ENCODE peak calls at places on chromosomes 12 and 14, in five cellular contexts. I, V, P, K and E are unnamed samples.

GRCh38 chr12:720231-720941 is 32.0 kb upstream of the WNK1 start:
- DNase-seq in I (no peak), V (no peak), P (no peak), K (no peak), E (no peak)

GRCh38 chr12:54749191-54749818 is 101.1 kb upstream of the DCD start:
- DNase-seq in I (peak), V (no peak), P (no peak), K (peak), E (peak)

GRCh38 chr14:105760691-105761344 is 234.4 kb downstream of the TMEM121 start:
- DNase-seq in I (no peak), V (peak), P (no peak), K (no peak), E (no peak)

GRCh38 chr14:104394606-104394910 is 185.0 kb upstream of the C14orf180 start:
- DNase-seq in I (no peak), V (no peak), P (peak), K (peak), E (no peak)

GRCh38 chr12:46722737-46723136 is 103.1 kb downstream of the SLC38A4 start:
- DNase-seq in I (peak), V (no peak), P (no peak), K (no peak), E (peak)

GRCh38 chr12:52585951-52586350 is 12.3 kb upstream of the KRT74 start:
- DNase-seq in I (no peak), V (no peak), P (no peak), K (no peak), E (no peak)

GRCh38 chr12:130076752-130077151 is 85.5 kb upstream of the FZD10 start:
- DNase-seq in I (no peak), V (no peak), P (no peak), K (no peak), E (no peak)

GRCh38 chr14:64493455-64493854 is 10.2 kb downstream of the ZBTB25 start:
- DNase-seq in I (no peak), V (no peak), P (no peak), K (no peak), E (no peak)

GRCh38 chr12:646303-647038 is 16.8 kb downstream of the NINJ2 start:
- DNase-seq in I (peak), V (no peak), P (peak), K (no peak), E (peak)

GRCh38 chr14:106010783-106011182 is 484.4 kb downstream of the TMEM121 start:
- DNase-seq in I (no peak), V (no peak), P (no peak), K (no peak), E (no peak)

GRCh38 chr12:52344111-52344510 is 22.9 kb upstream of the KRT83 start:
- DNase-seq in I (no peak), V (no peak), P (no peak), K (no peak), E (no peak)

GRCh38 chr14:89899917-89900680 is 54.4 kb downstream of the EFCAB11 start:
- DNase-seq in I (peak), V (no peak), P (no peak), K (peak), E (peak)

GRCh38 chr14:53360821-53361220 is 207.7 kb upstream of the DDHD1 start:
- DNase-seq in I (no peak), V (no peak), P (no peak), K (no peak), E (no peak)

GRCh38 chr12:109557809-109558208 is 15.5 kb downstream of the MMAB start:
- DNase-seq in I (no peak), V (no peak), P (no peak), K (no peak), E (no peak)

GRCh38 chr14:87411370-87411769 is 581.6 kb downstream of the GALC start:
- DNase-seq in I (no peak), V (no peak), P (no peak), K (no peak), E (no peak)

GRCh38 chr12:124774462-124775167 is 89.0 kb downstream of the SCARB1 start:
- DNase-seq in I (peak), V (no peak), P (no peak), K (peak), E (peak)

GRCh38 chr12:53413485-53414215 is 10.0 kb upstream of the AMHR2 start:
- DNase-seq in I (peak), V (no peak), P (no peak), K (no peak), E (no peak)

GRCh38 chr12:93440043-93440835 is 1.5 kb downstream of the UBE2N start:
- DNase-seq in I (peak), V (no peak), P (no peak), K (no peak), E (peak)

GRCh38 chr14:63134801-63135200 is 69.4 kb upstream of the RHOJ start:
- DNase-seq in I (peak), V (no peak), P (no peak), K (no peak), E (no peak)
- TF ChIP-seq CTCF in I (peak), V (peak), P (no peak), K (no peak), E (peak)

GRCh38 chr12:132923356-132923909 is 32.7 kb downstream of the ZNF605 start:
- DNase-seq in I (no peak), V (no peak), P (no peak), K (no peak), E (no peak)

GRCh38 chr12:132924356-132924755 is 31.8 kb downstream of the ZNF605 start:
- DNase-seq in I (no peak), V (no peak), P (no peak), K (no peak), E (no peak)

GRCh38 chr12:132922676-132923075 is 33.4 kb downstream of the ZNF605 start:
- DNase-seq in I (no peak), V (no peak), P (no peak), K (no peak), E (no peak)

GRCh38 chr12:132918680-132919079 is 31.3 kb upstream of the CHFR start:
- DNase-seq in I (no peak), V (no peak), P (no peak), K (no peak), E (no peak)

DNA sequence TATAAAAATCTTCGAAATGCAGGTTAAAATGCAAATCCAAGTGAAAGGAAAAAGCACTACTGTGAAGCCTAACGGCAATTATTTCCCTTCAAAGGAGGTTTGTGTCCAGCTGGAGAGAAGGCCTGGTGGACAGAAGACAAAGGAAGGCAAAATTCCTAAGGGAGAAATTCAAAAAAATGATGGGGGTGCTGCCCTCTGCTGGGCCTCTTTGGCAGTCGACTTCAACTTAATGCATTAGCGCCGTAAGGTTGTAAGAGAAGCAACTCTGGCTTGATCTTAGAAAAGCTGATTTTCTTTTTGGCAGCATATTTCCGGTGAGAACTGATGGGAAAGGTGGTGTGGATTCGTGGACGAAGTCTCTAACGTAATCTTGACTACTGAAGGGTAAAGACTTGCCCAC is 34.3 kb upstream of the CHFR start:
- DNase-seq in I (no peak), V (no peak), P (no peak), K (no peak), E (no peak)
- TF ChIP-seq CTCF in I (no peak), V (no peak), P (peak), K (no peak), E (no peak)

DNA sequence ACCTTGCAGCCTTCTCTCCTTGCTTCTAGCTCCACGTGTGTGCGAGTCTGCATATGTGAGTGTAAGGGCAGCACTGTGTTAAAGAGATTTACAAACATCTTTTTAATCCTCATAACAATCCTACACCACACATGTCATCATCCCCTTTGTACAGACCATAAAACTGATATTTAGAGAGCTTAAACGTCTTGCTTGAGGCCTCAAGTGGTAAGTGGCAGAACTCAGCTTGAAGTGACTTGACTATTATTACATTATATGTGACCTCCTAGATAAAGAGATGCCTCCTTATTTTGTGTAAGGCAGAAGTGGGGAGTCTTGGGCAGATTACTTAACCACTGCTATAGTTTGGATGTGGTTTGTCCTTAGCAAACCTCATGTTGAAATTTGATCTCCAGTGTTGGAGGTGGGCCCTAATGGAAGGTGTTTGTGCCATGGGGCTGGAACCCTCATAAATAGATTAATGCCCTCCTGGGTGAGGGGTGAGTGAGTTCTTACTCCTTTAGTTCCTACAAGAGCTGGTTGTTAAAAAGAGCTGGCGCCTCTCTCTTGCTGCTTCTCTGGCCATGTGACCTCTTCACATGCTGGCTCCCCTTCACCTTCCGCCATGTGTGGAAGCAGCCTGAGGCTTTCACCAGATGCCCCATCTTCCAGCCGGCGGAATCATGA is 37.4 kb downstream of the RCOR1 start:
- DNase-seq in I (no peak), V (no peak), P (no peak), K (no peak), E (peak)
- TF ChIP-seq CTCF in I (no peak), V (no peak), P (no peak), K (no peak), E (no peak)

GRCh38 chr12:4278582-4278939 is 5.0 kb downstream of the CCND2 start:
- DNase-seq in I (no peak), V (peak), P (peak), K (no peak), E (no peak)

GRCh38 chr12:4275869-4276253 is 2.3 kb downstream of the CCND2 start:
- DNase-seq in I (no peak), V (no peak), P (no peak), K (no peak), E (no peak)

GRCh38 chr12:4276524-4277204 is 3.1 kb downstream of the CCND2 start:
- DNase-seq in I (peak), V (peak), P (peak), K (peak), E (peak)

GRCh38 chr12:4277856-4278581 is 4.5 kb downstream of the CCND2 start:
- DNase-seq in I (no peak), V (no peak), P (peak), K (no peak), E (no peak)

GRCh38 chr12:4277205-4277543 is 3.6 kb downstream of the CCND2 start:
- DNase-seq in I (no peak), V (no peak), P (no peak), K (no peak), E (no peak)
- TF ChIP-seq CTCF in I (no peak), V (peak), P (no peak), K (no peak), E (no peak)

DNA sequence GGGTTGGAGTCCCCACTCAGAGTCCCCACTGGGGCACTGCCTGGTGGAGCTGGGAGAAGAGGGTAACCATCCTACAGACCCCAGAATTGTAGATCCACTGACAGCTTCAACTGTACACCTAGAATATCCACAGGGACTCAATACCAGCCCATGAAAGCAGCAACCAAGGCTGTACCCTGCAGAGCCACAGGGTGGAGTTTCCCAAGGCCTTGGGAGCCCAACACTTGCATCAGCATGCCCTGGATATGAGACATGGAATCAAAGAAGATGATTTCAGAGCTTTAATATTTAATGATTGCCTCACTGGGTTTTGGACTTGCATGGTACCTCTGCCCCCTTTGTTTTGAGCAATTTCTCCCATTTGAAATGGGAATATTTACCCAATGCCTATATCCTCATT is 80.4 kb downstream of the RASSF9 start:
- DNase-seq in I (peak), V (no peak), P (no peak), K (no peak), E (peak)
- TF ChIP-seq CTCF in I (no peak), V (no peak), P (no peak), K (no peak), E (peak)

GRCh38 chr14:78443834-78444233 is 273.7 kb downstream of the NRXN3 start:
- DNase-seq in I (no peak), V (no peak), P (no peak), K (no peak), E (no peak)

GRCh38 chr14:78450945-78451344 is 280.8 kb downstream of the NRXN3 start:
- DNase-seq in I (no peak), V (no peak), P (no peak), K (no peak), E (no peak)

GRCh38 chr14:78446807-78447206 is 276.6 kb downstream of the NRXN3 start:
- DNase-seq in I (peak), V (no peak), P (no peak), K (no peak), E (no peak)

GRCh38 chr14:78445275-78445674 is 275.1 kb downstream of the NRXN3 start:
- DNase-seq in I (no peak), V (no peak), P (no peak), K (no peak), E (no peak)

GRCh38 chr14:78448483-78449094 is 278.4 kb downstream of the NRXN3 start:
- DNase-seq in I (peak), V (no peak), P (peak), K (peak), E (peak)
- TF ChIP-seq CTCF in I (peak), V (peak), P (peak), K (peak), E (peak)

DNA sequence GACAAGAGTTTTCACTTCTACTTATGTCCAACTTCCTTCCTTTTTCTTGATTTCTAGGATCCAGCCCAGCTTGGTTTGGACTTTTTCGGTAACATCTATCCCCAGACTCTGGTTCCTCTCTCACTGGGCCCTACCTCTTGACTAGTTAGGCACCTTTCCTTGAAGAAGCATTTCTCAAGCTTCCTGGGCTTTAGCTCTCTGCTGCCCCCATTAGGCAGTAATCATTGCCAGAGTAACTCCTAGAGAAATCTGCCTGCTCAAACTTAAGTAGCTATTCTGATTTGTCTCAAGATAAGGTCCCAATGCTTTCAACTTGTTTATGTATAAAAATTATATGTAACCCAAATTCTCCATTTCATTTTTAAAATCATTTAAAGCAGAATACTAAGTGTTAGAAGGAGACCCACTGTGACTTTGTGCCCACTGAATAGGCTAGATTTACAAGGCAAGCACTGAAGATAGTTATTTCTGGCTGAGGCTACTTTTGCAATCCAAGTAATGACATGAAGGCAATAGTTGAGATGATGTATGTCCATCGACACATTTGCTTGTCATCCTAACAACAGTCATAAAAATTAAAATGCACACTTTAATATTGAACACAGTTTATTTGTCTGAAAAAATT is 275.0 kb upstream of the G2E3 start:
- DNase-seq in I (peak), V (no peak), P (no peak), K (no peak), E (peak)
- TF ChIP-seq CTCF in I (peak), V (peak), P (peak), K (peak), E (peak)

GRCh38 chr12:106096376-106096775 is 42.4 kb downstream of the NUAK1 start:
- DNase-seq in I (no peak), V (no peak), P (no peak), K (no peak), E (peak)
- TF ChIP-seq CTCF in I (no peak), V (no peak), P (no peak), K (no peak), E (no peak)

DNA sequence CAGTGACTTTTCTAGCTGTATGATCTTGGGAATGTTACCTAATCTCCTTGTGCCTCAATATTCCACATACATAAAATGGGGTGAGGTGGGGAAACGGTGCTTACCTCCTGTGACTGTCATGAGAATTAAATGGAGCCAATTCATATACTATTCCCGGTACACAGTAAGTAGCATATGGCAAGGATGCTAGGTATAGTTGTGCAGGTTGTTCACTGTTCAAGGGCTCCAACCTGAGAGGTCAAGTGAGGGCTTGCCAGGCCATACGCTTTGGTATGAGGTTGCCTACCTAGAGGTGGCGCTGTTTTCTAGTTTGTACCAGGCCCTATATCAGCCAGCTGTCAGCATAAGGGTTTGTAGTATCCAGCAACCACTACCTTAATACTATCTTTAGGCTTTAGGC is 3.6 kb upstream of the BATF start:
- DNase-seq in I (peak), V (no peak), P (no peak), K (peak), E (no peak)
- TF ChIP-seq CTCF in I (peak), V (peak), P (peak), K (peak), E (no peak)

DNA sequence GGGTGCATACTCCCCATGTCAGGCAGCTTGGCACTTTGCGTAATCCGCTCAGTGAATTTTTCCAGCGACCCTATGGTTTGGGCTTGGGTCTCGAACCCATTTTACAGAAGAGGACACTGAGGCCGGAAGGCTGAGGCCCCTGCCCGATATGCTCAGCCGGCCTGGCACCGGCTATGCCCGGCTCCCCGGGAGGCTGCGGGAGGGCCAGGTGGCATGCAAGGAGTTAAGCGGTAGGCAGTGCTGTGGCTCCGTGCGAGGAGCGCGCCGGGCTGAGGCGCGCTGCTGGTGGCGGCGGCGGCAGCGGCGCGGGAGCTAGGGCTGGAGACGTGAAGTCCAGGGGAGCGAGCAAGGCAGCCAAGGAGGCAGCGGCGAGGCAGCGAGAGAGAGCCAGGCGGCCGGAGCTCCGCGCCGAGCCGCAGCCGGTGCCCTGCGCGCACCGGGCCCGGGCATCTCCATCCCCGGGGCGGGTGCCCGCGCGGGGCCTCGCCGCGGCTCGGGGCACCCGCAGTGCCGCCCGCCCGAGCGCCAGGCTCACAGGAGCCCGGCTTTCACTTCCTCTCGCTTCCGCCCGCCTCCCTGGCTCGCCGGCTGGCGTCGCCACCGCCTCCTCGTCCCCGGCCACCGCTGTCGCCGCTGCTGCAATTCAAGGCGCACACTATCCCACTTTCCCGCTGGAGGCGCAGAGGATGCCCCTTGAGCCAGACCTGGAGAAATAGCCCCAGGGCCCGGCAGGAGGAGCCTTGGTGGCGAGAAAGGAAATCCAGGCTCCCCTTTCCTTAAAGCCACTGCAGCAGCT is at the start of gene WSCD2:
- DNase-seq in I (peak), V (peak), P (peak), K (no peak), E (peak)
- TF ChIP-seq CTCF in I (no peak), V (peak), P (peak), K (no peak), E (no peak)